ENCODE peak calls at places on chromosomes 11 and 22, in ten cellular contexts. Q, B, I, V, L, N, S, X, F and M are unnamed samples. For H3K4me1, the result is how much of the 10 kb centered on the place peaks cover.

GRCh38 chr11:119315139-119316016 is 1.6 kb downstream of the MCAM start:
- DNase-seq in Q (peak), B (peak), I (peak), V (no peak), L (no peak), N (no peak), S (no peak), X (no peak), F (no peak), M (peak)

GRCh38 chr22:50162391-50162956 is 8.1 kb upstream of the PANX2 start:
- DNase-seq in Q (no peak), B (no peak), I (no peak), V (no peak), L (no peak), N (no peak), S (no peak), X (peak), F (no peak), M (no peak)

GRCh38 chr11:117419136-117419914 is 91.7 kb downstream of the CEP164 start:
- DNase-seq in Q (no peak), B (no peak), I (no peak), V (no peak), L (no peak), N (no peak), S (no peak), X (no peak), F (no peak), M (peak)

GRCh38 chr11:47348859-47349258 is 3.6 kb downstream of the MYBPC3 start:
- DNase-seq in Q (no peak), B (no peak), I (no peak), V (no peak), L (peak), N (peak), S (no peak), X (no peak), F (peak), M (no peak)

GRCh38 chr11:82194521-82194920 is 539.1 kb downstream of the FAM181B start:
- DNase-seq in Q (no peak), B (no peak), I (no peak), V (no peak), L (no peak), N (no peak), S (no peak), X (no peak), F (no peak), M (peak)

GRCh38 chr22:49155809-49156580 is 671.7 kb downstream of the BRD1 start:
- DNase-seq in Q (no peak), B (no peak), I (no peak), V (no peak), L (no peak), N (no peak), S (no peak), X (no peak), F (no peak), M (no peak)

GRCh38 chr11:46504817-46505613 is 88.8 kb downstream of the AMBRA1 start:
- DNase-seq in Q (no peak), B (no peak), I (no peak), V (no peak), L (no peak), N (no peak), S (no peak), X (no peak), F (peak), M (no peak)

GRCh38 chr22:19822301-19823117 is 32.2 kb downstream of the GNB1L start:
- DNase-seq in Q (no peak), B (peak), I (no peak), V (no peak), L (no peak), N (no peak), S (peak), X (peak), F (no peak), M (peak)

GRCh38 chr11:10606536-10607208 is 38.2 kb upstream of the LYVE1 start:
- DNase-seq in Q (no peak), B (no peak), I (no peak), V (peak), L (no peak), N (no peak), S (no peak), X (no peak), F (no peak), M (no peak)

GRCh38 chr11:77749232-77749631 is 71.3 kb downstream of the RSF1 start:
- DNase-seq in Q (no peak), B (no peak), I (no peak), V (no peak), L (no peak), N (no peak), S (no peak), X (no peak), F (no peak), M (no peak)
- H3K4me1 ChIP-seq in Q (under half), B (under half), I (under half), V (under half), L (under half), N (under half), S (under half), X (under half), F (under half), M (under half)

DNA sequence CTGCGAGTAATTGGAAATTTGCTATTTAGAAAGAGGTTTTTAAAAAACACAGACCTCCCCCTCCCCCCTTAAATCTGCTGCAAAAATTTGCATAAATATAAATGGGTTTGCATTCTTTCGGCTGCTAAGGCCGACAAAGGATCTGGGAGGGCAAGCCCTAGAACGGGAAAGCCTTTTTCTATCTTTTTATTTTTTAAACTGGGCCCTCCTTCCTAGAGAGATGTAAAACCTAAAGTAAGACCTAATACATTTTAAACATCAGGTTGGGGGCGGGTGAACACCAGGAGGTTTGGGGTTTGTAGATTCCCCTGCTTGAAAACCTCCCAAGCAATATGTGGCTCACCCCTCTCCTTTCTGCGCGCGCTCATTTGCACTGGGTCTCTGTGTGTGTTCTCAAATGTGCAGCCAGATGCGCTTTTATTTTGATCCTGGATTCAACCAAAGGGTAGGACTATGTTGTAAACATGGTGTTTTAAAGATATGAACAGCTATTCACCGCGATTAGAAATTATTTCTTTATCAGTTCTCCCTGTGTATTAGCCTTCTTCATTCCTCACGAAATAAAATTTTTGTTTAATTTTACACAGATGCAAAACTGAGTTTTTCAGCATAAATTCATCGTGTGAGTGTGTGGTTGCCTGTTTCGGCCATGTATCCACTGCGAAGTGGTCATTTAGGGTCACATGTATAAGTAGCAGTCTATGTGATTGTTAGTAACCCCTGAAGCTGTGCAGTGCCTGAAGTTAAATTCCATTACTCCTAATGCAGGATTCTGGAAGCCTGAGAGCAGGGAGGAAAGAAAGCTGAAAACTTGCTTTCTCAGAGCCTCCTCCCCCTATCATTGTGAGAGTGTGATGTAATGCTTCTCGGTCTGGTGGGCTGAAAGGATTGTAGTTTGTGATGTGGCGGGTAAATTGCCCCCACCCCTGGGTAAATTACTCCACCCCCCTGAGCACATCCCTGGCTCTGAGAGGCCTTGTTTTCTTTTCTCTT is 988 bp downstream of the TNRC6B start:
- DNase-seq in Q (no peak), B (no peak), I (peak), V (peak), L (no peak), N (peak), S (no peak), X (no peak), F (peak), M (peak)
- H3K4me1 ChIP-seq in Q (half or more), B (under half), I (half or more), V (under half), L (half or more), N (under half), S (half or more), X (half or more), F (half or more), M (under half)

DNA sequence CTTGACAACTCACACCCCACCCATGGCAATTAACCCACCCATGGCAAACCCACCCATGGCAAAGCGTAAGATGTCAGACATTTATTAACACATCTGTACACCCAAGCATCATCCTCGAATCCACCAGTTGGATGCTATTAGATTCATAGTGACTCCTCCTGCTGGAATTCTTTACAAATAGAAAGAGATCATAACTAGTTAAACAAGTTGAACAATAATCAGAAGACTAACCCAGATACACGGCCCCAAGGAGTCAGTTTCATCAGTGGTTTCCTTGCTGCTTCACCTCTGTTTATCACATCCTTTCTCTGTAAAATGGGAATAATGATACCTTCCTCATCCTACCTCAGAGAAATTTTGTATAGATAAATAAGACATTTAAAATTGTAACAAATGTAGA is 5.1 kb downstream of the GTPBP1 start:
- DNase-seq in Q (no peak), B (no peak), I (no peak), V (no peak), L (no peak), N (no peak), S (no peak), X (no peak), F (no peak), M (no peak)
- H3K4me1 ChIP-seq in Q (half or more), B (under half), I (half or more), V (under half), L (under half), N (under half), S (half or more), X (half or more), F (under half), M (under half)

DNA sequence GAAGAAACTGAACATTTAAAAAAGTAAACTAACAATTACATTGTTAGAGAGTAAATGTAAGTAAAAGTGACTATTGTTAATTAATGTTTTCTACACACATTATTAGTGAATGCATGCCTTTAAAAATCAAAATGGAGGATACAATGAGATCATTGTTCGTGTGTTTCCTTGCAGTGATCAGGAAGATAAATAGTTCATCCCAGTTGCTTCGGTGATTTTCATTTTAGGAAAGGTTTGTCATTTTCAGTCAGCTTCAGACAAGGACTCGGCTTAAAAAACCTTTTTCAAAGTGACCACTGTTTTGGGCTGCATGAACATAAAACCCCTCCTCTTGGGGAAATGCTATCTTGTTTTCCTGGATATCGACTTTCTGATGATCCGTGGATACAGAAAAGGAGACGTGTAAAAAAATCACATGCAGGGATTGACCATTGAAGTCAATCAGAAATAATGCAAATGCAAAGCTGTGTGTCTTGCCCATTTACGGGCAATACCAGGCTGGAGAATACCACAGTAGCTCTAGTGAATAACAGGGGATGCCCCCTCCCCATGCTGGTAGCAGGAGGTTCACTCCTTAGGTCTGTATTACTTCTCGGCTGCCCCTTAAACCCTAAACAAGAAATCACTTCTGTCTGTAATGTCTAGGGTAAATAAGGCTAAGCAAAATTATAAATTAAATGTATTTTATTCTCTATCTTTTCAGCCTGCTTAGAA is 146.8 kb downstream of the MAML2 start:
- DNase-seq in Q (no peak), B (no peak), I (no peak), V (no peak), L (no peak), N (no peak), S (no peak), X (no peak), F (no peak), M (no peak)
- H3K4me1 ChIP-seq in Q (under half), B (under half), I (half or more), V (under half), L (under half), N (under half), S (under half), X (half or more), F (under half), M (under half)

GRCh38 chr11:76672431-76673163 is 2.0 kb upstream of the LRRC32 start:
- DNase-seq in Q (no peak), B (no peak), I (no peak), V (no peak), L (no peak), N (no peak), S (peak), X (no peak), F (no peak), M (no peak)
- H3K4me1 ChIP-seq in Q (under half), B (under half), I (under half), V (under half), L (under half), N (under half), S (under half), X (under half), F (under half), M (under half)

GRCh38 chr22:39359659-39360195 is 9.9 kb downstream of the SYNGR1 start:
- DNase-seq in Q (no peak), B (no peak), I (no peak), V (no peak), L (no peak), N (no peak), S (no peak), X (no peak), F (no peak), M (peak)
- H3K4me1 ChIP-seq in Q (under half), B (under half), I (under half), V (under half), L (under half), N (under half), S (under half), X (under half), F (under half), M (under half)